ENCODE peak calls at places on chromosome 20, in four cellular contexts. G is SK-N-SH, X is HepG2, V is GM12878. Z is an unnamed sample.

GRCh38 chr20:47727170-47727880 is 58.0 kb downstream of the SULF2 start:
- DNase-seq in G (no peak), X (no peak), V (peak), Z (no peak)

GRCh38 chr20:45985573-45985972 is 13.6 kb upstream of the ZNF335 start:
- DNase-seq in G (no peak), X (peak), V (no peak), Z (no peak)

GRCh38 chr20:44428174-44429016 is 47.3 kb upstream of the TTPAL start:
- DNase-seq in G (no peak), X (peak), V (no peak), Z (no peak)

GRCh38 chr20:46315311-46315710 is 7.0 kb upstream of the CDH22 start:
- DNase-seq in G (no peak), X (no peak), V (no peak), Z (no peak)

GRCh38 chr20:61842011-61842410 is 223.7 kb downstream of the TAF4 start:
- DNase-seq in G (peak), X (no peak), V (no peak), Z (no peak)

GRCh38 chr20:46683068-46683477 is 6.2 kb downstream of the TP53RK start:
- DNase-seq in G (no peak), X (no peak), V (no peak), Z (peak)

GRCh38 chr20:44287272-44288097 is 23.5 kb downstream of the FITM2 start:
- DNase-seq in G (no peak), X (peak), V (no peak), Z (no peak)

GRCh38 chr20:2751347-2751867 is 49.0 kb downstream of the CPXM1 start:
- DNase-seq in G (no peak), X (peak), V (no peak), Z (no peak)

GRCh38 chr20:61723538-61724257 is 342.0 kb downstream of the TAF4 start:
- DNase-seq in G (no peak), X (peak), V (no peak), Z (no peak)

GRCh38 chr20:59030911-59031310 is 1.2 kb downstream of the ATP5F1E start:
- DNase-seq in G (no peak), X (no peak), V (no peak), Z (no peak)

GRCh38 chr20:13554706-13555105 is 84.0 kb downstream of the TASP1 start:
- DNase-seq in G (no peak), X (no peak), V (no peak), Z (no peak)

GRCh38 chr20:50588034-50588736 is 78.0 kb downstream of the PTPN1 start:
- DNase-seq in G (peak), X (peak), V (no peak), Z (peak)

GRCh38 chr20:15100506-15101160 is 763.2 kb upstream of the FLRT3 start:
- DNase-seq in G (no peak), X (no peak), V (no peak), Z (no peak)

GRCh38 chr20:25020901-25021301 is 28.4 kb upstream of the APMAP start:
- DNase-seq in G (no peak), X (no peak), V (no peak), Z (no peak)

GRCh38 chr20:16415079-16415478 is 158.2 kb downstream of the KIF16B start:
- DNase-seq in G (no peak), X (no peak), V (no peak), Z (no peak)

GRCh38 chr20:41111578-41111951 is 25.8 kb upstream of the PLCG1 start:
- DNase-seq in G (no peak), X (no peak), V (no peak), Z (no peak)

GRCh38 chr20:5364997-5365597 is 48.3 kb upstream of the PROKR2 start:
- DNase-seq in G (no peak), X (no peak), V (no peak), Z (no peak)

GRCh38 chr20:16394784-16395183 is 178.5 kb downstream of the KIF16B start:
- DNase-seq in G (no peak), X (no peak), V (no peak), Z (no peak)

GRCh38 chr20:42604998-42605970 is 584.4 kb downstream of the PTPRT start:
- DNase-seq in G (no peak), X (no peak), V (no peak), Z (no peak)

GRCh38 chr20:5989539-5989938 is 39.1 kb downstream of the MCM8 start:
- DNase-seq in G (no peak), X (no peak), V (no peak), Z (no peak)

GRCh38 chr20:41618807-41619294 is 674 bp upstream of the CHD6 start:
- DNase-seq in G (no peak), X (no peak), V (no peak), Z (no peak)

DNA sequence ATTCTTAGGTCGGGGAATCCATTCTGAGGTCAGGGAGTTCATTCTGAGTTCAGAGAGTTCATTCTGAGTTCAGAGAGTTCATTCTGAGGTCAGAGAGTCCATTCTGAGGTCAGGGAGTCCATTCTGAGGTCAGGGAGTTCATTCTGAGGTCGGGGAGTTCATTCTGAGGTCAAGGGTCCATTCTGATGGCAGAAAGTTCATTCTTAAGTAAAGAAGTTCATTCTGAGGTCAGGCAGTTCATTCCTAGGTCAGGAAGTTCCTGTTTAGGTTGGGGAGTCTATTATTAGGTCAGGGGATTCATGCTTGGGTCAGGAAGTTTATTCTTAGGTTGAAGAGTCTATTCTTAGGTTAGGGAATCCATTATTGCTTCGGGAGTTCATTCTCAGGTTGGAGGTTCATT is 16.5 kb upstream of the NXT1 start:
- DNase-seq in G (no peak), X (no peak), V (no peak), Z (no peak)
- TF ChIP-seq NFIC in G (no peak), X (no peak), V (peak), Z (no peak)

GRCh38 chr20:35490736-35491181 is 35.4 kb downstream of the CEP250 start:
- DNase-seq in G (no peak), X (no peak), V (peak), Z (no peak)
- TF ChIP-seq NFIC in G (no peak), X (no peak), V (no peak), Z (no peak)

GRCh38 chr20:52103911-52104545 is 87.6 kb downstream of the ZFP64 start:
- DNase-seq in G (no peak), X (no peak), V (no peak), Z (no peak)

GRCh38 chr20:52103469-52103910 is 88.1 kb downstream of the ZFP64 start:
- DNase-seq in G (no peak), X (no peak), V (no peak), Z (no peak)

GRCh38 chr20:52104546-52105044 is 87.0 kb downstream of the ZFP64 start:
- DNase-seq in G (peak), X (no peak), V (no peak), Z (no peak)

GRCh38 chr20:52105573-52106422 is 85.8 kb downstream of the ZFP64 start:
- DNase-seq in G (no peak), X (no peak), V (no peak), Z (no peak)

DNA sequence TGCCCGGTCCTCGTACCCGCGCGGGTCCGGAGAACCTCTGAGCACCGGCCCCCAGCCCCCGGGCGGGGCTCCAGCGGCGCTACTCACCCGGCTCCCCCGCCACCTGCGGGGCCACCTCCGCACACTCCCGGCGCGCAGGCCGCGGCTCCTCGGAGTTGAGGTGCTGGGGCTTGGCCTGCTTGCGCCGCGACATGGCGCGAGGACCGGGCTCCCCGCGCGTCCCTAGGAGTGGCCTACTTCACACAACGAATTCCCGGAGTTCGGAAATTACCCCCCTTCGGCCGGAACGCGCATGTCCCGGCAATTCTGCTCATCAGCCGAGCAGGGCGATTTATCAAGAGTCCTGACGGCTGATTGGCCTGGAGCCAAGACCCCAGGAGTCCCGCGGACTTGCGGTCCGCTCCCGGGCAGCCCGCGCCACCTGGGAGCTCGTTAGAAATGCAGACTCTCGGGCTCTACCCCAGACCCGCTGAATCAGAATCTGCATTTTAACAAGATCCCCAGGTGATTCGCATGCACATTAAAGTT is 86.5 kb downstream of the ZFP64 start:
- DNase-seq in G (peak), X (no peak), V (no peak), Z (no peak)
- TF ChIP-seq NFIC in G (no peak), X (no peak), V (no peak), Z (peak)

DNA sequence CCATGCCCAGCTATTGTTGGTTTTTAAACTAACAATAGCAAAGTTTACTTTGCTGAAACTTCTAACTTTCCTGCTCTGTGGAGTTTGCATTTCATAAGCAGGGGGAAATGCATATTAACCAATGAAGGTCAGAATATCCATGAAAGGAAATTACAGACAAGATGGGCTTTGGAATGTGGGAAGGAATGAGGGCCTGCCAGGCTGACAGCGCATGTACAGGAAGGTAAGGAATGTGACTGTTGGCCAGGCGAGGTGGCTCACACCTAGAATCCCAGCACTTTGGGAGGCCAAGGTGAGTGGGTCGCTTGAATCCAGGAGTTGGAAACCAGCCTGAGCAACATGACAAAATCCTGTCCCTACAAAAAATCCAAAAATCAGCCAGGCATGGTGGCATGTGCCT is 49.6 kb downstream of the CDK5RAP1 start:
- DNase-seq in G (no peak), X (peak), V (no peak), Z (no peak)
- TF ChIP-seq NFIC in G (no peak), X (no peak), V (no peak), Z (no peak)

GRCh38 chr20:9977629-9978028 is 57.2 kb upstream of the ANKEF1 start:
- DNase-seq in G (no peak), X (peak), V (no peak), Z (no peak)

GRCh38 chr20:9981834-9982233 is 53.0 kb upstream of the ANKEF1 start:
- DNase-seq in G (no peak), X (no peak), V (no peak), Z (no peak)

GRCh38 chr20:9974324-9974723 is 60.5 kb upstream of the ANKEF1 start:
- DNase-seq in G (no peak), X (no peak), V (no peak), Z (no peak)

DNA sequence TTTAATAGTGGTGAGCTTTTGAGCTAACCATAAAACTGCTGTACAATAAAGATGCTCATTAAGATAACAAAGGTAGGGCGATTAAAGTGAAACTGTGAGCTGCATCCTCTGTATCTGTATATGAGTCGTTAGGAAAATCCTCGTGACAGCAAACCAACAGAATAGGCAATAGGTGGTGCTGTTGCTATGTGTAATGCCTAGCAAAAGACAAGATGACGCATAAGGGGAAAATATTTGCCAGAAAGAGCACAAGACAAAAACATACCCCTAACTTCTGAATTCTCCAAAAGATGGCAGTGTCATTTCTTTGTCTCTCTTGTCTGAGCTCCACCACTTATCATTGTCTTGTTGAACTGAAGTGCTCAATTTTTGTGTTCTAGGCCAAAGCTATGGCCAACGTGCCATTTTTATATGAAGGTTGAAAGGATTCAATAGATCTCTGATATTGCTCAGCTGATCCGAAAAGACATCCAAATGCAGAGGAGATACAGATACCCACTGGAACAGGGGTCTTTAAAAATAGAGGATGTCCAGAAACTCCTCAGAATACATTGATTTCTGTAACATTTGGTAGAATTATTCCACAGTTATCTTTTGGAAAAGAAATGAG is 56.3 kb upstream of the ANKEF1 start:
- DNase-seq in G (peak), X (peak), V (peak), Z (peak)
- TF ChIP-seq NFIC in G (peak), X (no peak), V (no peak), Z (no peak)

GRCh38 chr20:63267681-63268080 is 4.9 kb upstream of the ARFGAP1 start:
- DNase-seq in G (no peak), X (no peak), V (no peak), Z (no peak)
- TF ChIP-seq NFIC in G (no peak), X (no peak), V (no peak), Z (no peak)